ENCODE peak calls at places on chromosomes 5 and 9, in six cellular contexts. Y is sigmoid colon, K is D721Med, R is foreskin fibroblast, E is tibial nerve, G is OCI-LY7. S is an unnamed sample.
A peak's percentile ranks its signal among the peaks of the same experiment; 100 is the strongest.

GRCh38 chr5:174187481-174187880 is 142.0 kb downstream of the NSG2 start:
- DNase-seq in Y (no peak), K (no peak), R (no peak), E (no peak), G (no peak), S (no peak)

GRCh38 chr5:74552101-74552500 is 88.4 kb downstream of the ENC1 start:
- DNase-seq in Y (no peak), K (no peak), R (no peak), E (no peak), G (no peak), S (no peak)

GRCh38 chr9:16661816-16662215 is 208.7 kb downstream of the BNC2 start:
- DNase-seq in Y (no peak), K (no peak), R (no peak), E (no peak), G (no peak), S (no peak)

GRCh38 chr9:14846871-14847311 is 63.3 kb downstream of the FREM1 start:
- DNase-seq in Y (peak; percentile 68), K (peak; percentile 33), R (peak; percentile 21), E (peak; percentile 20), G (peak; percentile 73), S (peak; percentile 39)

GRCh38 chr9:18463991-18464390 is 10.0 kb upstream of the ADAMTSL1 start:
- DNase-seq in Y (no peak), K (no peak), R (no peak), E (no peak), G (no peak), S (no peak)

GRCh38 chr9:113215142-113215541 is 5.9 kb downstream of the FKBP15 start:
- DNase-seq in Y (no peak), K (no peak), R (no peak), E (no peak), G (no peak), S (no peak)

GRCh38 chr5:11180890-11181289 is 419.9 kb upstream of the DAP start:
- DNase-seq in Y (no peak), K (no peak), R (no peak), E (no peak), G (no peak), S (no peak)

GRCh38 chr9:112793213-112793810 is 42.8 kb downstream of the SNX30 start:
- DNase-seq in Y (peak; percentile 81), K (no peak), R (peak; percentile 32), E (peak; percentile 40), G (peak; percentile 80), S (peak; percentile 70)

GRCh38 chr9:99516657-99517049 is 294.6 kb downstream of the SEC61B start:
- DNase-seq in Y (no peak), K (no peak), R (no peak), E (no peak), G (no peak), S (no peak)

GRCh38 chr9:120526493-120526892 is 53.5 kb downstream of the CDK5RAP2 start:
- DNase-seq in Y (no peak), K (no peak), R (no peak), E (no peak), G (no peak), S (no peak)

GRCh38 chr9:33416996-33417395 is 14.6 kb upstream of the AQP7 start:
- DNase-seq in Y (no peak), K (no peak), R (no peak), E (no peak), G (no peak), S (no peak)

GRCh38 chr9:95070549-95071021 is 246.9 kb downstream of the FANCC start:
- DNase-seq in Y (peak; percentile 76), K (no peak), R (no peak), E (no peak), G (no peak), S (no peak)

GRCh38 chr9:68933434-68934318 is 80.2 kb downstream of the PRKACG start:
- DNase-seq in Y (no peak), K (no peak), R (no peak), E (no peak), G (peak; percentile 70), S (no peak)

GRCh38 chr5:66891184-66891925 is 295.2 kb downstream of the MAST4 start:
- DNase-seq in Y (no peak), K (no peak), R (no peak), E (no peak), G (no peak), S (no peak)

GRCh38 chr9:87796232-87796631 is 70.3 kb downstream of the CTSL start:
- DNase-seq in Y (no peak), K (no peak), R (no peak), E (no peak), G (no peak), S (no peak)

GRCh38 chr9:93108301-93109041 is 12.5 kb downstream of the CARD19 start:
- DNase-seq in Y (peak; percentile 64), K (peak; percentile 3), R (no peak), E (no peak), G (peak; percentile 29), S (no peak)

GRCh38 chr5:141941307-141941706 is 16.7 kb downstream of the PCDH12 start:
- DNase-seq in Y (peak; percentile 62), K (no peak), R (no peak), E (no peak), G (no peak), S (peak; percentile 81)

GRCh38 chr5:125181955-125182354 is 435.5 kb upstream of the ZNF608 start:
- DNase-seq in Y (no peak), K (no peak), R (no peak), E (no peak), G (no peak), S (no peak)

GRCh38 chr9:69083321-69083720 is 47.8 kb downstream of the FXN start:
- DNase-seq in Y (no peak), K (no peak), R (no peak), E (no peak), G (no peak), S (no peak)

GRCh38 chr5:180974612-180975315 is 13.9 kb upstream of the BTNL3 start:
- DNase-seq in Y (no peak), K (no peak), R (no peak), E (no peak), G (no peak), S (no peak)

GRCh38 chr5:458547-459353 is 15.8 kb downstream of the EXOC3 start:
- DNase-seq in Y (peak; percentile 57), K (no peak), R (no peak), E (no peak), G (no peak), S (peak; percentile 49)

GRCh38 chr5:94245608-94246007 is 372.8 kb downstream of the KIAA0825 start:
- DNase-seq in Y (no peak), K (no peak), R (peak; percentile 20), E (no peak), G (no peak), S (peak; percentile 55)

GRCh38 chr9:91306261-91306660 is 55.5 kb downstream of the AUH start:
- DNase-seq in Y (no peak), K (no peak), R (no peak), E (no peak), G (no peak), S (no peak)

GRCh38 chr5:113489299-113489698 is 1.0 kb upstream of the MCC start:
- DNase-seq in Y (no peak), K (no peak), R (peak; percentile 94), E (peak; percentile 76), G (no peak), S (peak; percentile 98)

GRCh38 chr9:75451505-75451904 is 363.2 kb downstream of the OSTF1 start:
- DNase-seq in Y (no peak), K (no peak), R (no peak), E (no peak), G (no peak), S (no peak)

GRCh38 chr5:42759456-42759855 is 2.8 kb downstream of the CCDC152 start:
- DNase-seq in Y (no peak), K (no peak), R (peak; percentile 14), E (no peak), G (no peak), S (no peak)

GRCh38 chr5:178118345-178118744 is 5.0 kb downstream of the N4BP3 start:
- DNase-seq in Y (no peak), K (no peak), R (no peak), E (no peak), G (peak; percentile 80), S (no peak)

GRCh38 chr9:89975586-89975985 is 370.8 kb downstream of the GADD45G start:
- DNase-seq in Y (no peak), K (no peak), R (no peak), E (no peak), G (no peak), S (no peak)

GRCh38 chr9:89982016-89982415 is 377.2 kb downstream of the GADD45G start:
- DNase-seq in Y (no peak), K (no peak), R (no peak), E (no peak), G (no peak), S (no peak)

GRCh38 chr9:89974582-89974981 is 369.8 kb downstream of the GADD45G start:
- DNase-seq in Y (no peak), K (no peak), R (no peak), E (no peak), G (no peak), S (no peak)

GRCh38 chr9:89975024-89975423 is 370.2 kb downstream of the GADD45G start:
- DNase-seq in Y (no peak), K (no peak), R (no peak), E (no peak), G (no peak), S (no peak)

GRCh38 chr9:89978185-89978584 is 373.4 kb downstream of the GADD45G start:
- DNase-seq in Y (no peak), K (no peak), R (no peak), E (no peak), G (no peak), S (peak; percentile 44)
- TF ChIP-seq CTCF in Y (no peak), K (peak; percentile 14), R (peak; percentile 26), E (no peak), G (no peak), S (peak; percentile 55)

DNA sequence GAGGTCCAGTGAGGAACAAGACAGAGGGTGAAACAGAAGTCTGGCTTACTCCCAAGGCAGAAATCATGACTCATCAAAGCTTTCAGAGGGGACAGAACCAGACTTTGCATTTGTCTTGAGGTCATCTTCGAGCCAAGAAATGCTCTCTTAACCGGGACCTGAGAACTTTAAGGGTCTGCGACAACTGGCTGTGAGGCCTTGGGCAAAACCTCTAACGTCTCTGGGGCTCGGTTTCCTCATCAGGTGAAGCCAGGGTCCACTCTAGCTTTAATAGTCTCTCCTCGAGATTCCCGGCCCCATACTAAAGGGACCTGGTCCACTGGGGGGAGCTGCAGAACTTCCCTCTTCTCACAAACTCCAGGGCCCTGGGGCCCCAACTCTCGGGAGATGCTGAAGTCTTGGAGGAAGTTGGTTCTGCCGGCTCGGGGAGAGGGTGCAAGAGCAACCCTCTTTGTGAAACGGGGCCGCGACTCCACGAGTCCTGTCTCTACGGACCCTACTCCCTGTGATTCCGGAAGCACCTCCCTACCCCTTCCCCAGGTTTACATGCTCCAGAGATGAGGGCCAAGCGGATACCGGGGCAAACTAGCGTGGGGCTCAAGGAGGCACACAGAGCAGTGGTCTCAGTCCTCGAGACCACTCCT is 2.6 kb downstream of the GLIS3 start:
- DNase-seq in Y (peak; percentile 91), K (no peak), R (peak; percentile 85), E (peak; percentile 70), G (no peak), S (peak; percentile 90)
- TF ChIP-seq CTCF in Y (peak; percentile 33), K (no peak), R (peak; percentile 59), E (peak; percentile 34), G (no peak), S (peak; percentile 63)

GRCh38 chr5:139481580-139482049 is 943 bp downstream of the STING1 start:
- DNase-seq in Y (peak; percentile 76), K (no peak), R (peak; percentile 36), E (no peak), G (no peak), S (peak; percentile 55)
- TF ChIP-seq CTCF in Y (no peak), K (no peak), R (peak; percentile 46), E (no peak), G (no peak), S (peak; percentile 41)

GRCh38 chr9:136277746-136278145 is 26.1 kb downstream of the CCDC187 start:
- DNase-seq in Y (no peak), K (no peak), R (no peak), E (no peak), G (no peak), S (no peak)
- TF ChIP-seq CTCF in Y (no peak), K (no peak), R (no peak), E (no peak), G (no peak), S (no peak)

S was measured in AG10803.